ENCODE peak calls at places on chromosome 11, in five cellular contexts. H is SW480, W is fibroblast of mammary gland, M is hippocampal formation, Q is lung microvascular endothelial cell. N is an unnamed sample.

GRCh38 chr11:104320091-104320490 is 156.1 kb upstream of the PDGFD start:
- DNase-seq in M (no peak), W (no peak), H (no peak), Q (no peak), N (no peak)

GRCh38 chr11:111634981-111635705 is 32.9 kb downstream of the SIK2 start:
- DNase-seq in H (peak), M (no peak), Q (no peak), W (peak), N (no peak)

GRCh38 chr11:28566643-28567042 is 458.5 kb downstream of the METTL15 start:
- DNase-seq in M (peak), H (no peak), Q (peak), W (peak), N (peak)

GRCh38 chr11:10499452-10500262 is 41.3 kb downstream of the RNF141 start:
- DNase-seq in M (no peak), H (no peak), W (peak), Q (no peak), N (no peak)

GRCh38 chr11:12801976-12802375 is 127.8 kb downstream of the TEAD1 start:
- DNase-seq in H (no peak), W (no peak), M (no peak), Q (no peak), N (peak)

GRCh38 chr11:76448506-76448905 is 3.7 kb downstream of the EMSY start:
- DNase-seq in Q (no peak), W (no peak), H (no peak), M (no peak), N (no peak)

GRCh38 chr11:130002352-130002845 is at the start of gene PRDM10:
- DNase-seq in M (peak), W (peak), Q (peak), H (peak), N (peak)

GRCh38 chr11:20362481-20362880 is 1.0 kb upstream of the HTATIP2 start:
- DNase-seq in M (no peak), H (no peak), W (no peak), Q (peak), N (no peak)

GRCh38 chr11:33734441-33735165 is 1.6 kb downstream of the CD59 start:
- DNase-seq in M (no peak), H (no peak), Q (peak), W (peak), N (peak)

GRCh38 chr11:72762641-72763304 is 10.6 kb upstream of the ARAP1 start:
- DNase-seq in H (no peak), W (no peak), Q (no peak), M (no peak), N (no peak)